ENCODE peak calls at places on chromosomes 6 and 20, in seven cellular contexts. N, U, A, H, L, E and B are unnamed samples.

GRCh38 chr6:34490390-34491090 is 24.7 kb downstream of the PACSIN1 start:
- DNase-seq in U (no peak), N (no peak), E (no peak), H (no peak), L (no peak), A (no peak), B (no peak)

GRCh38 chr6:2275892-2276242 is 30.5 kb upstream of the GMDS start:
- DNase-seq in N (no peak), H (no peak), A (no peak), U (no peak), L (no peak), E (no peak), B (no peak)

GRCh38 chr20:46698788-46699187 is 9.5 kb upstream of the TP53RK start:
- DNase-seq in N (no peak), H (no peak), U (no peak), A (no peak), L (no peak), E (no peak), B (no peak)

GRCh38 chr20:55579802-55580201 is 425.5 kb downstream of the CBLN4 start:
- DNase-seq in L (no peak), N (no peak), A (no peak), H (no peak), E (no peak), U (no peak), B (no peak)

GRCh38 chr6:89313006-89313405 is 2.1 kb downstream of the GABRR2 start:
- DNase-seq in U (no peak), A (peak; percentile 94), L (peak; percentile 83), H (no peak), E (no peak), N (no peak), B (no peak)

GRCh38 chr20:34222208-34222607 is 19.0 kb upstream of the ASIP start:
- DNase-seq in L (peak; percentile 93), E (no peak), A (peak; percentile 97), H (no peak), N (no peak), U (no peak), B (no peak)

GRCh38 chr20:18738055-18738454 is 75.5 kb upstream of the SCP2D1 start:
- DNase-seq in E (no peak), N (no peak), L (peak; percentile 24), A (no peak), H (no peak), U (no peak), B (peak; percentile 54)

GRCh38 chr20:4154958-4155411 is 139.6 kb upstream of the RNF24 start:
- DNase-seq in E (no peak), L (no peak), N (no peak), H (peak; percentile 76), A (no peak), U (no peak), B (no peak)

GRCh38 chr20:32333988-32334885 is 23.9 kb upstream of the ASXL1 start:
- DNase-seq in U (no peak), H (peak; percentile 86), L (peak; percentile 80), E (no peak), A (peak; percentile 8), N (peak; percentile 82), B (peak; percentile 82)

GRCh38 chr6:139790527-139790926 is 416.1 kb upstream of the CITED2 start:
- DNase-seq in H (no peak), N (no peak), A (no peak), U (no peak), E (no peak), L (no peak), B (no peak)
- H3K4me1 ChIP-seq in H (no peaks in the 10 kb centered on the region), N (no peaks in the 10 kb centered on the region), A (no peaks in the 10 kb centered on the region), U (no peaks in the 10 kb centered on the region), E (no peaks in the 10 kb centered on the region), L (no peaks in the 10 kb centered on the region), B (no peaks in the 10 kb centered on the region)

GRCh38 chr6:152398316-152398715 is 238.8 kb downstream of the SYNE1 start:
- DNase-seq in H (no peak), E (no peak), L (no peak), A (no peak), U (no peak), N (no peak), B (no peak)
- TF ChIP-seq CTCF in H (no peak), E (no peak), L (no peak), A (no peak), U (no peak), N (no peak), B (no peak)

GRCh38 chr6:44228031-44228430 is 4.6 kb downstream of the SLC29A1 start:
- DNase-seq in H (no peak), L (no peak), N (no peak), A (no peak), U (no peak), E (no peak), B (no peak)
- H3K4me1 ChIP-seq in H (peaks cover 18% of the 10 kb centered on the region), L (peaks cover 36% of the 10 kb centered on the region), N (peaks cover 10% of the 10 kb centered on the region), A (peaks cover 12% of the 10 kb centered on the region), U (peaks cover 41% of the 10 kb centered on the region), E (peaks cover 3% of the 10 kb centered on the region), B (peaks cover 12% of the 10 kb centered on the region)

GRCh38 chr20:11217322-11217989 is 543.7 kb upstream of the JAG1 start:
- DNase-seq in A (peak; percentile 43), N (no peak), E (no peak), U (no peak), L (peak; percentile 56), H (no peak), B (no peak)
- TF ChIP-seq CTCF in A (no peak), N (no peak), E (no peak), U (no peak), L (no peak), H (no peak), B (no peak)

GRCh38 chr6:168584251-168584650 is 143.3 kb downstream of the SMOC2 start:
- DNase-seq in L (peak; percentile 21), N (no peak), H (no peak), U (no peak), A (peak; percentile 17), E (no peak), B (no peak)

GRCh38 chr6:168585441-168585840 is 144.5 kb downstream of the SMOC2 start:
- DNase-seq in H (no peak), U (no peak), L (no peak), N (no peak), A (no peak), E (no peak), B (no peak)

GRCh38 chr6:168583126-168583525 is 142.1 kb downstream of the SMOC2 start:
- DNase-seq in A (no peak), H (no peak), U (no peak), L (no peak), N (no peak), E (no peak), B (no peak)

GRCh38 chr6:168583821-168584220 is 142.8 kb downstream of the SMOC2 start:
- DNase-seq in L (no peak), A (no peak), N (peak; percentile 62), U (no peak), H (no peak), E (peak; percentile 32), B (peak; percentile 29)

GRCh38 chr6:168584671-168585070 is 143.7 kb downstream of the SMOC2 start:
- DNase-seq in U (no peak), N (no peak), L (no peak), E (no peak), A (no peak), H (no peak), B (no peak)
- H3K4me1 ChIP-seq in U (no peaks in the 10 kb centered on the region), N (no peaks in the 10 kb centered on the region), L (no peaks in the 10 kb centered on the region), E (no peaks in the 10 kb centered on the region), A (no peaks in the 10 kb centered on the region), H (no peaks in the 10 kb centered on the region), B (no peaks in the 10 kb centered on the region)

GRCh38 chr6:145396499-145396898 is 338.8 kb downstream of the EPM2A start:
- DNase-seq in U (no peak), H (no peak), N (no peak), A (no peak), L (no peak), E (no peak), B (no peak)
- TF ChIP-seq CTCF in U (no peak), H (no peak), N (no peak), A (no peak), L (no peak), E (no peak), B (no peak)

GRCh38 chr6:26323525-26324294 is 41.3 kb upstream of the BTN3A2 start:
- DNase-seq in A (no peak), H (no peak), U (no peak), N (no peak), L (no peak), E (no peak), B (no peak)
- H3K4me1 ChIP-seq in A (no peaks in the 10 kb centered on the region), H (no peaks in the 10 kb centered on the region), U (peaks cover 3% of the 10 kb centered on the region), N (no peaks in the 10 kb centered on the region), L (peaks cover 11% of the 10 kb centered on the region), E (no peaks in the 10 kb centered on the region), B (no peaks in the 10 kb centered on the region)

GRCh38 chr6:119717942-119718341 is 368.4 kb upstream of the MAN1A1 start:
- DNase-seq in L (no peak), A (no peak), U (no peak), H (no peak), E (no peak), N (no peak), B (no peak)

GRCh38 chr6:119726086-119726485 is 376.5 kb upstream of the MAN1A1 start:
- DNase-seq in H (no peak), U (no peak), N (no peak), L (no peak), A (no peak), E (no peak), B (no peak)

GRCh38 chr6:119716668-119717270 is 367.2 kb upstream of the MAN1A1 start:
- DNase-seq in L (no peak), A (no peak), N (no peak), U (no peak), E (no peak), H (no peak), B (no peak)

GRCh38 chr6:119720160-119720559 is 370.6 kb upstream of the MAN1A1 start:
- DNase-seq in U (no peak), N (no peak), L (peak; percentile 9), H (no peak), A (no peak), E (no peak), B (no peak)
- TF ChIP-seq CTCF in U (no peak), N (no peak), L (no peak), H (no peak), A (peak; percentile 8), E (no peak), B (no peak)